ENCODE peak calls at places on chromosome 19, in ten cellular contexts. C is tibial artery; M is body of pancreas; N is epithelial cell of esophagus; U is neural progenitor cell; G is thyroid gland; Z is right lobe of liver; L is fibroblast of the aortic adventitia; E is CD8-positive, alpha-beta T cell; K is OCI-LY7. Y is an unnamed sample.

GRCh38 chr19:46016426-46017094 is 6.3 kb downstream of the PGLYRP1 start:
- DNase-seq in M (peak; percentile 82), Z (peak; percentile 87), N (peak; percentile 83), G (peak; percentile 78), K (peak; percentile 59), L (peak; percentile 77), U (peak; percentile 93), E (peak; percentile 83), C (peak; percentile 87), Y (peak; percentile 62)

GRCh38 chr19:32166238-32166637 is 179.2 kb upstream of the ZNF507 start:
- DNase-seq in C (no peak), M (no peak), N (no peak), K (no peak), E (no peak), Z (no peak), U (no peak), G (no peak), L (no peak), Y (no peak)

GRCh38 chr19:7769171-7769570 is 6.1 kb downstream of the CLEC4M start:
- DNase-seq in U (no peak), M (no peak), E (no peak), Z (no peak), N (no peak), G (no peak), K (no peak), C (peak; percentile 9), L (no peak), Y (no peak)

GRCh38 chr19:16153582-16154336 is 10.3 kb downstream of the HSH2D start:
- DNase-seq in Z (no peak), K (peak; percentile 75), N (no peak), L (no peak), C (no peak), G (no peak), E (no peak), U (peak; percentile 46), M (no peak), Y (no peak)

GRCh38 chr19:10228393-10228792 is 2.7 kb downstream of the S1PR2 start:
- DNase-seq in C (no peak), N (no peak), G (no peak), U (no peak), M (no peak), L (no peak), E (no peak), K (peak; percentile 54), Z (no peak), Y (no peak)

GRCh38 chr19:29678484-29679106 is 13.3 kb downstream of the PLEKHF1 start:
- DNase-seq in U (no peak), G (peak; percentile 28), N (no peak), E (no peak), K (no peak), M (peak; percentile 49), L (no peak), C (peak; percentile 91), Z (peak; percentile 94), Y (no peak)

GRCh38 chr19:9729162-9729561 is 39.4 kb downstream of the ZNF846 start:
- DNase-seq in C (no peak), K (no peak), M (no peak), G (no peak), Z (no peak), L (no peak), U (no peak), E (no peak), N (no peak), Y (no peak)

GRCh38 chr19:1749373-1750342 is 3.6 kb upstream of the ONECUT3 start:
- DNase-seq in L (no peak), C (no peak), E (no peak), U (peak; percentile 63), G (no peak), N (peak; percentile 22), Z (peak; percentile 45), K (no peak), M (no peak), Y (no peak)

GRCh38 chr19:28456264-28456663 is 756.7 kb downstream of the UQCRFS1 start:
- DNase-seq in L (no peak), G (no peak), M (no peak), Z (no peak), U (peak; percentile 21), N (no peak), E (no peak), C (no peak), K (no peak), Y (no peak)

GRCh38 chr19:28463493-28464053 is 749.4 kb downstream of the UQCRFS1 start:
- DNase-seq in L (no peak), E (no peak), C (no peak), G (no peak), U (no peak), Z (no peak), M (no peak), K (no peak), N (no peak), Y (no peak)

GRCh38 chr19:28454083-28454482 is 758.9 kb downstream of the UQCRFS1 start:
- DNase-seq in E (no peak), U (no peak), Z (no peak), M (no peak), K (no peak), G (no peak), L (peak; percentile 39), N (no peak), C (no peak), Y (peak; percentile 28)

GRCh38 chr19:28456708-28457320 is 756.1 kb downstream of the UQCRFS1 start:
- DNase-seq in K (no peak), G (no peak), N (no peak), E (no peak), M (no peak), L (no peak), U (no peak), C (no peak), Z (no peak), Y (no peak)

DNA sequence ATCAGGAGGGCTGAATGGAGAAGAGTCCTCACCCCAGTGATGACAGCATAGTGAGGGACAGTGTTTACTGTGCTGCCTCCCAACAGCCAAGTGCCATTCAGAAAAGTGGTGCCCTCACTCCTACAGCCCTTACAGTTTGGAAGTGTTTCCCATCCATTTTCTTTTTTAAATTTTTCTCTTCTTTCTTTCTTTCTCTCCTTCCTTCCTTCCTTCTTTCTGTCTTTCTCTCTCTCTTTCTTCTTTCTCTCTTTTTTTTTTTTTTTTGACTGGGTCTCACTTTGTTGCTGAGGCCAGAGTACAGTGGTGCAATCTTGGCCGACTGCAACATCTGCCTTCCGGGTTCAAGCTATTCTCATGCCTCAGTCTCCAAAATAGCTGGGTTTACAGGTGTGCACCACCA is 755.3 kb downstream of the UQCRFS1 start:
- DNase-seq in Z (no peak), C (no peak), G (no peak), K (no peak), L (no peak), N (no peak), E (no peak), U (no peak), M (no peak), Y (no peak)
- TF ChIP-seq CTCF in Z (no peak), C (no peak), G (no peak), K (no peak), L (no peak), N (no peak), E (no peak), U (no peak), M (no peak), Y (no peak)

DNA sequence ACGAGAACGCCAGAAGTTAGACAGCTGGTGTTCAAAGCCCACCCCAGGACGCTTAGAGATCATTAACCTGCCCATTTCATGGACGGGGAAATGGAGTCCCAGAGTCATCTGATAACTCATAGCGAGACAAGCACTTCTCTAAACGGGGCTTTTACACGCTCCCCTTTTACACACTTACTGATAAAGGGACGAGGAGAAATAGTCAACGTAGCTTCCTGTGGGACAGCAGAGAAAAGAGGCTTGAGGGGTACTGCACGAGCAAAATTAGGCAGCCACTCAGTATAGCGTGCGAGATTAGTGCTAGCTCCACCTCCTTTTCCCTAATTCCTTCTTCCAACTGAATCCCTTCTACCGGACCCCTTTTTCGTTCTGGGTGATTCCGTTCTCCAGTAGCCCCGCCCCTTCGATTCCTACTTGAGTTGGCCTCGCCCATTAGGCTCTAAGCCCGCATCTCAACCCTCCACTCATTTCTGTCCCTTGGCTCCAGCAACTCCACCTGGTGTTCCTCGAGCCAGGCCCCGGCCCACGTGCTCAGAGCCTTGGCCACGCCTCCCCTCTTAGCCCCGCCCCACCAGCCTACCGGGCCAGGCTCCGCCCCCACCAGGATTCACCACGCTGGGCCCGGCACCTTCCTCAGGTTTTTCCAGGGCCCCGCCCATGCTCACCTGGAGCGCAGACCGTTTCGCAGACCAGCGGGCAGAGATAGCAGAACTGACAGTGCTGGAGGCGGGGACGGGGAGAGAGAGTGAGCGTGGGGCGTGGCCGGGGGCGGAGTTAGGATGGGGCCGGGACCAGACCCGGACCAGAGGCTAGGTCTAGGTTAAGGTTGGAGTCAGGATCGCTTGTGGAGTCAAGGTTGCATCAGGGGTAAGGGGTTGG is 3.6 kb downstream of the HRC start:
- DNase-seq in N (peak; percentile 96), Z (peak; percentile 80), G (peak; percentile 97), E (no peak), M (peak; percentile 95), C (peak; percentile 78), L (peak; percentile 28), K (peak; percentile 76), U (peak; percentile 89), Y (no peak)
- H3K4me3 ChIP-seq in N (peak overlapping the region; percentile 2), Z (no peak overlapping the region), G (no peak overlapping the region), E (no peak overlapping the region), M (no peak overlapping the region), C (no peak overlapping the region), L (no peak overlapping the region), K (peak overlapping the region; percentile 34), U (peak overlapping the region; percentile 67), Y (no peak overlapping the region)

GRCh38 chr19:47794526-47794925 is 9.8 kb downstream of the TPRX1 start:
- DNase-seq in C (no peak), M (no peak), G (no peak), E (no peak), K (no peak), L (no peak), N (no peak), U (peak; percentile 21), Z (no peak), Y (no peak)
- TF ChIP-seq CTCF in C (no peak), M (no peak), G (no peak), E (no peak), K (peak; percentile 44), L (no peak), N (no peak), U (peak; percentile 37), Z (no peak), Y (no peak)

GRCh38 chr19:54574051-54574450 is 461 bp downstream of the LILRA2 start:
- DNase-seq in N (no peak), E (no peak), M (no peak), U (no peak), G (no peak), L (no peak), C (no peak), Z (no peak), K (no peak), Y (no peak)

GRCh38 chr19:54572696-54573311 is 786 bp upstream of the LILRA2 start:
- DNase-seq in L (no peak), K (peak; percentile 31), Z (peak; percentile 64), E (no peak), N (no peak), U (no peak), M (peak; percentile 51), C (no peak), G (no peak), Y (no peak)

GRCh38 chr19:54570316-54570715 is 3.3 kb upstream of the LILRA2 start:
- DNase-seq in U (no peak), M (no peak), C (no peak), K (no peak), L (no peak), Z (no peak), G (no peak), N (no peak), E (no peak), Y (no peak)

GRCh38 chr19:54574527-54575056 is 1.0 kb downstream of the LILRA2 start:
- DNase-seq in E (no peak), N (no peak), C (no peak), U (no peak), M (no peak), K (no peak), Z (no peak), G (no peak), L (no peak), Y (no peak)

DNA sequence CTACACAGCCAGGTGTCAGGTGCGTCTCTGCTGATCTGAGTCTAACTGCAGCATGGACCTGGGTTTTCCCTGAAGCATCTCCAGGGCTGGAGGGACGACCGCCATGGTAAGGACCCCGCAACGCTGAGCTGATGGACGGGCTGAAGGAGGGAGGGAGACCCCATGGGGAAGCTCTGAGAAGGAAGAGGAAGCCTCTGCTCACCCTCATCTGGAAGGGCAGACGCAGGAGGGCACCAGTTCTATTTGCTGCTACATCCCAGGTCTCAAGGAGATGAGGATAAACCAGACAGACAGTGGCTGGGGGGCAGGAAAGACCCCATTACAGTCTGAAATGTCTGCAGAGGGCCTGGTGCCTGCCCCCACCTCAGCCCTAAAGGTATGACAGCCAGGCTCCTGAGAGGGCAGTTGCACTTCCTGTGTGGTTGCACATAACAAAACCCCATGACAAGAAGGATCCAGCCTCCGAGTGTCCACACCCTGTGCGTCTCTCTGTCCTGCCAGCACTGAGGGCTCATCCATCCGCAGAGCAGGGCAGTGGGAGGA is at the start of gene LILRA2:
- DNase-seq in E (no peak), L (no peak), U (no peak), K (peak; percentile 52), G (no peak), Z (peak; percentile 63), C (no peak), N (no peak), M (peak; percentile 28), Y (no peak)
- H3K4me3 ChIP-seq in E (no peak within 1 kb of the TSS), L (no peak within 1 kb of the TSS), U (no peak within 1 kb of the TSS), K (peak within 1 kb of the TSS; percentile 22), G (no peak within 1 kb of the TSS), Z (no peak within 1 kb of the TSS), C (no peak within 1 kb of the TSS), N (no peak within 1 kb of the TSS), M (no peak within 1 kb of the TSS), Y (no peak within 1 kb of the TSS)

Y was measured in astrocyte of the cerebellum.